ENCODE peak calls at places on chromosomes 13 and 19, in eight cellular contexts. One of them, this sample, is unnamed.
A peak's percentile ranks its signal among the peaks of the same experiment; 100 is the strongest.

GRCh38 chr13:76813874-76814273 is 72.3 kb downstream of the KCTD12 start:
- DNase-seq in stomach: peak; percentile 47
- DNase-seq in cardiac muscle cell: no peak
- DNase-seq in neural progenitor cell: no peak
- DNase-seq in PC-3: no peak
- DNase-seq in effector memory CD4-positive, alpha-beta T cell: no peak
- DNase-seq in tibial nerve: no peak
- DNase-seq in uterus: no peak
- DNase-seq in this sample: no peak

GRCh38 chr13:79631260-79631659 is 150.3 kb downstream of the NDFIP2 start:
- DNase-seq in PC-3: peak; percentile 95
- DNase-seq in uterus: no peak
- DNase-seq in effector memory CD4-positive, alpha-beta T cell: no peak
- DNase-seq in stomach: no peak
- DNase-seq in neural progenitor cell: no peak
- DNase-seq in tibial nerve: no peak
- DNase-seq in cardiac muscle cell: no peak
- DNase-seq in this sample: no peak

GRCh38 chr19:40278361-40279045 is 6.6 kb downstream of the AKT2 start:
- DNase-seq in cardiac muscle cell: no peak
- DNase-seq in PC-3: no peak
- DNase-seq in neural progenitor cell: no peak
- DNase-seq in tibial nerve: no peak
- DNase-seq in effector memory CD4-positive, alpha-beta T cell: no peak
- DNase-seq in stomach: no peak
- DNase-seq in uterus: peak; percentile 9
- DNase-seq in this sample: no peak

GRCh38 chr19:33458171-33458633 is 63.4 kb downstream of the PEPD start:
- DNase-seq in neural progenitor cell: no peak
- DNase-seq in PC-3: no peak
- DNase-seq in stomach: no peak
- DNase-seq in cardiac muscle cell: no peak
- DNase-seq in effector memory CD4-positive, alpha-beta T cell: no peak
- DNase-seq in uterus: no peak
- DNase-seq in tibial nerve: no peak
- DNase-seq in this sample: no peak

GRCh38 chr19:20664917-20665781 is 3.8 kb upstream of the ZNF626 start:
- DNase-seq in stomach: no peak
- DNase-seq in effector memory CD4-positive, alpha-beta T cell: no peak
- DNase-seq in tibial nerve: no peak
- DNase-seq in cardiac muscle cell: peak; percentile 29
- DNase-seq in uterus: no peak
- DNase-seq in neural progenitor cell: peak; percentile 89
- DNase-seq in PC-3: no peak
- DNase-seq in this sample: no peak

GRCh38 chr19:54464044-54464623 is 556 bp upstream of the LENG9 start:
- DNase-seq in effector memory CD4-positive, alpha-beta T cell: peak; percentile 83
- DNase-seq in neural progenitor cell: peak; percentile 97
- DNase-seq in stomach: peak; percentile 99
- DNase-seq in tibial nerve: peak; percentile 72
- DNase-seq in cardiac muscle cell: peak; percentile 99
- DNase-seq in uterus: peak; percentile 81
- DNase-seq in PC-3: peak; percentile 97
- DNase-seq in this sample: peak; percentile 97

GRCh38 chr13:28716511-28716910 is 2.3 kb downstream of the SLC46A3 start:
- DNase-seq in cardiac muscle cell: no peak
- DNase-seq in neural progenitor cell: no peak
- DNase-seq in PC-3: peak; percentile 79
- DNase-seq in uterus: peak; percentile 76
- DNase-seq in stomach: no peak
- DNase-seq in effector memory CD4-positive, alpha-beta T cell: no peak
- DNase-seq in tibial nerve: no peak
- DNase-seq in this sample: peak; percentile 69

GRCh38 chr19:35100588-35101533 is 14.8 kb upstream of the FXYD3 start:
- DNase-seq in neural progenitor cell: no peak
- DNase-seq in cardiac muscle cell: no peak
- DNase-seq in stomach: no peak
- DNase-seq in effector memory CD4-positive, alpha-beta T cell: no peak
- DNase-seq in PC-3: no peak
- DNase-seq in uterus: no peak
- DNase-seq in tibial nerve: no peak
- DNase-seq in this sample: no peak

GRCh38 chr13:36130168-36130541 is 1.0 kb downstream of the DCLK1 start:
- DNase-seq in stomach: no peak
- DNase-seq in effector memory CD4-positive, alpha-beta T cell: no peak
- DNase-seq in neural progenitor cell: no peak
- DNase-seq in uterus: no peak
- DNase-seq in tibial nerve: no peak
- DNase-seq in PC-3: no peak
- DNase-seq in cardiac muscle cell: no peak
- DNase-seq in this sample: no peak

GRCh38 chr13:113448885-113449692 is 4.2 kb downstream of the ADPRHL1 start:
- DNase-seq in neural progenitor cell: no peak
- DNase-seq in stomach: peak; percentile 86
- DNase-seq in effector memory CD4-positive, alpha-beta T cell: peak; percentile 21
- DNase-seq in tibial nerve: peak; percentile 28
- DNase-seq in uterus: peak; percentile 46
- DNase-seq in cardiac muscle cell: no peak
- DNase-seq in PC-3: peak; percentile 93
- DNase-seq in this sample: peak; percentile 77

GRCh38 chr19:10069046-10069445 is 17.1 kb upstream of the SHFL start:
- DNase-seq in tibial nerve: no peak
- DNase-seq in effector memory CD4-positive, alpha-beta T cell: no peak
- DNase-seq in uterus: no peak
- DNase-seq in stomach: no peak
- DNase-seq in PC-3: peak; percentile 20
- DNase-seq in cardiac muscle cell: no peak
- DNase-seq in neural progenitor cell: no peak
- DNase-seq in this sample: no peak

GRCh38 chr13:97568850-97569249 is 134.9 kb downstream of the RAP2A start:
- DNase-seq in uterus: no peak
- DNase-seq in tibial nerve: no peak
- DNase-seq in neural progenitor cell: peak; percentile 20
- DNase-seq in stomach: peak; percentile 34
- DNase-seq in effector memory CD4-positive, alpha-beta T cell: no peak
- DNase-seq in cardiac muscle cell: no peak
- DNase-seq in PC-3: peak; percentile 6
- DNase-seq in this sample: no peak

GRCh38 chr19:44625531-44626066 is 12.2 kb downstream of the IGSF23 start:
- DNase-seq in tibial nerve: no peak
- DNase-seq in effector memory CD4-positive, alpha-beta T cell: no peak
- DNase-seq in cardiac muscle cell: no peak
- DNase-seq in stomach: no peak
- DNase-seq in PC-3: peak; percentile 31
- DNase-seq in neural progenitor cell: no peak
- DNase-seq in uterus: no peak
- DNase-seq in this sample: no peak

GRCh38 chr19:1151917-1152601 is 22.0 kb downstream of the SBNO2 start:
- DNase-seq in cardiac muscle cell: no peak
- DNase-seq in stomach: no peak
- DNase-seq in tibial nerve: no peak
- DNase-seq in effector memory CD4-positive, alpha-beta T cell: no peak
- DNase-seq in PC-3: no peak
- DNase-seq in neural progenitor cell: no peak
- DNase-seq in uterus: peak; percentile 73
- DNase-seq in this sample: no peak

GRCh38 chr13:50543767-50544166 is 299.7 kb downstream of the DLEU7 start:
- DNase-seq in effector memory CD4-positive, alpha-beta T cell: no peak
- DNase-seq in stomach: no peak
- DNase-seq in uterus: no peak
- DNase-seq in cardiac muscle cell: no peak
- DNase-seq in PC-3: peak; percentile 48
- DNase-seq in tibial nerve: no peak
- DNase-seq in neural progenitor cell: peak; percentile 26
- DNase-seq in this sample: no peak

GRCh38 chr19:2726904-2727639 is 5.9 kb upstream of the DIRAS1 start:
- DNase-seq in uterus: no peak
- DNase-seq in neural progenitor cell: peak; percentile 24
- DNase-seq in cardiac muscle cell: peak; percentile 30
- DNase-seq in tibial nerve: no peak
- DNase-seq in PC-3: peak; percentile 35
- DNase-seq in effector memory CD4-positive, alpha-beta T cell: no peak
- DNase-seq in stomach: no peak
- DNase-seq in this sample: no peak

GRCh38 chr13:113764793-113765190 is 5.8 kb downstream of the TMEM255B start:
- DNase-seq in effector memory CD4-positive, alpha-beta T cell: no peak
- DNase-seq in PC-3: no peak
- DNase-seq in cardiac muscle cell: no peak
- DNase-seq in uterus: no peak
- DNase-seq in tibial nerve: no peak
- DNase-seq in stomach: no peak
- DNase-seq in neural progenitor cell: no peak
- DNase-seq in this sample: no peak

GRCh38 chr13:39037410-39037879 is 444 bp downstream of the PROSER1 start:
- DNase-seq in tibial nerve: no peak
- DNase-seq in PC-3: no peak
- DNase-seq in uterus: no peak
- DNase-seq in neural progenitor cell: no peak
- DNase-seq in effector memory CD4-positive, alpha-beta T cell: no peak
- DNase-seq in stomach: no peak
- DNase-seq in cardiac muscle cell: no peak
- DNase-seq in this sample: peak; percentile 54

GRCh38 chr19:47506459-47506858 is 8.4 kb downstream of the NAPA start:
- DNase-seq in stomach: no peak
- DNase-seq in PC-3: no peak
- DNase-seq in neural progenitor cell: no peak
- DNase-seq in tibial nerve: no peak
- DNase-seq in effector memory CD4-positive, alpha-beta T cell: no peak
- DNase-seq in uterus: no peak
- DNase-seq in cardiac muscle cell: no peak
- DNase-seq in this sample: no peak

GRCh38 chr19:9791552-9792181 is 23.1 kb upstream of the ZNF846 start:
- DNase-seq in PC-3: peak; percentile 93
- DNase-seq in tibial nerve: peak; percentile 98
- DNase-seq in stomach: peak; percentile 97
- DNase-seq in cardiac muscle cell: peak; percentile 98
- DNase-seq in effector memory CD4-positive, alpha-beta T cell: peak; percentile 92
- DNase-seq in neural progenitor cell: peak; percentile 99
- DNase-seq in uterus: peak; percentile 100
- DNase-seq in this sample: peak; percentile 96

GRCh38 chr13:20796791-20797513 is 23.2 kb upstream of the EEF1AKMT1 start:
- DNase-seq in uterus: no peak
- DNase-seq in PC-3: peak; percentile 31
- DNase-seq in stomach: no peak
- DNase-seq in tibial nerve: no peak
- DNase-seq in cardiac muscle cell: no peak
- DNase-seq in neural progenitor cell: no peak
- DNase-seq in effector memory CD4-positive, alpha-beta T cell: no peak
- DNase-seq in this sample: no peak

GRCh38 chr19:7989071-7989575 is 16.3 kb downstream of the ELAVL1 start:
- DNase-seq in uterus: no peak
- DNase-seq in effector memory CD4-positive, alpha-beta T cell: no peak
- DNase-seq in stomach: no peak
- DNase-seq in neural progenitor cell: no peak
- DNase-seq in cardiac muscle cell: no peak
- DNase-seq in PC-3: peak; percentile 84
- DNase-seq in tibial nerve: no peak
- DNase-seq in this sample: peak; percentile 49

GRCh38 chr13:44304433-44304725 is 69.2 kb upstream of the SERP2 start:
- DNase-seq in neural progenitor cell: no peak
- DNase-seq in uterus: no peak
- DNase-seq in PC-3: no peak
- DNase-seq in cardiac muscle cell: no peak
- DNase-seq in tibial nerve: no peak
- DNase-seq in effector memory CD4-positive, alpha-beta T cell: no peak
- DNase-seq in stomach: no peak
- DNase-seq in this sample: no peak

GRCh38 chr19:13066933-13067831 is 35.5 kb downstream of the LYL1 start:
- DNase-seq in neural progenitor cell: no peak
- DNase-seq in cardiac muscle cell: no peak
- DNase-seq in tibial nerve: no peak
- DNase-seq in PC-3: no peak
- DNase-seq in stomach: no peak
- DNase-seq in uterus: no peak
- DNase-seq in effector memory CD4-positive, alpha-beta T cell: no peak
- DNase-seq in this sample: no peak
- H3K4me1 ChIP-seq in neural progenitor cell: peaks cover 12% of the 10 kb centered on the region
- H3K4me1 ChIP-seq in cardiac muscle cell: peaks cover 4% of the 10 kb centered on the region
- H3K4me1 ChIP-seq in tibial nerve: peaks cover 100% of the 10 kb centered on the region
- H3K4me1 ChIP-seq in PC-3: no peaks in the 10 kb centered on the region
- H3K4me1 ChIP-seq in stomach: peaks cover 58% of the 10 kb centered on the region
- H3K4me1 ChIP-seq in uterus: peaks cover 43% of the 10 kb centered on the region
- H3K4me1 ChIP-seq in effector memory CD4-positive, alpha-beta T cell: no peaks in the 10 kb centered on the region
- H3K4me1 ChIP-seq in this sample: peaks cover 34% of the 10 kb centered on the region

GRCh38 chr19:5288347-5288739 is 52.3 kb downstream of the PTPRS start:
- DNase-seq in cardiac muscle cell: no peak
- DNase-seq in PC-3: no peak
- DNase-seq in stomach: peak; percentile 49
- DNase-seq in neural progenitor cell: no peak
- DNase-seq in effector memory CD4-positive, alpha-beta T cell: no peak
- DNase-seq in uterus: no peak
- DNase-seq in tibial nerve: no peak
- DNase-seq in this sample: no peak
- H3K4me1 ChIP-seq in cardiac muscle cell: peaks cover 4% of the 10 kb centered on the region
- H3K4me1 ChIP-seq in PC-3: peaks cover 20% of the 10 kb centered on the region
- H3K4me1 ChIP-seq in stomach: peaks cover 54% of the 10 kb centered on the region
- H3K4me1 ChIP-seq in neural progenitor cell: peaks cover 28% of the 10 kb centered on the region
- H3K4me1 ChIP-seq in effector memory CD4-positive, alpha-beta T cell: peaks cover 14% of the 10 kb centered on the region
- H3K4me1 ChIP-seq in uterus: peaks cover 4% of the 10 kb centered on the region
- H3K4me1 ChIP-seq in tibial nerve: peaks cover 81% of the 10 kb centered on the region
- H3K4me1 ChIP-seq in this sample: no peaks in the 10 kb centered on the region

GRCh38 chr13:32257649-32258048 is 57.5 kb downstream of the ZAR1L start:
- DNase-seq in stomach: no peak
- DNase-seq in PC-3: no peak
- DNase-seq in uterus: no peak
- DNase-seq in effector memory CD4-positive, alpha-beta T cell: no peak
- DNase-seq in neural progenitor cell: no peak
- DNase-seq in tibial nerve: no peak
- DNase-seq in cardiac muscle cell: no peak
- DNase-seq in this sample: no peak

GRCh38 chr13:32254416-32254815 is 60.7 kb downstream of the ZAR1L start:
- DNase-seq in uterus: no peak
- DNase-seq in stomach: no peak
- DNase-seq in neural progenitor cell: no peak
- DNase-seq in PC-3: no peak
- DNase-seq in cardiac muscle cell: no peak
- DNase-seq in tibial nerve: no peak
- DNase-seq in effector memory CD4-positive, alpha-beta T cell: no peak
- DNase-seq in this sample: no peak

GRCh38 chr13:32254916-32255743 is 60.0 kb downstream of the ZAR1L start:
- DNase-seq in cardiac muscle cell: no peak
- DNase-seq in uterus: no peak
- DNase-seq in tibial nerve: no peak
- DNase-seq in PC-3: peak; percentile 45
- DNase-seq in stomach: no peak
- DNase-seq in effector memory CD4-positive, alpha-beta T cell: no peak
- DNase-seq in neural progenitor cell: no peak
- DNase-seq in this sample: no peak

GRCh38 chr13:32255744-32256120 is 59.4 kb downstream of the ZAR1L start:
- DNase-seq in cardiac muscle cell: no peak
- DNase-seq in neural progenitor cell: no peak
- DNase-seq in uterus: no peak
- DNase-seq in effector memory CD4-positive, alpha-beta T cell: no peak
- DNase-seq in tibial nerve: no peak
- DNase-seq in PC-3: peak; percentile 22
- DNase-seq in stomach: no peak
- DNase-seq in this sample: no peak

GRCh38 chr13:32256243-32256642 is 58.9 kb downstream of the ZAR1L start:
- DNase-seq in cardiac muscle cell: no peak
- DNase-seq in effector memory CD4-positive, alpha-beta T cell: no peak
- DNase-seq in uterus: no peak
- DNase-seq in tibial nerve: no peak
- DNase-seq in PC-3: no peak
- DNase-seq in neural progenitor cell: no peak
- DNase-seq in stomach: no peak
- DNase-seq in this sample: no peak
- H3K4me1 ChIP-seq in cardiac muscle cell: peaks cover 11% of the 10 kb centered on the region
- H3K4me1 ChIP-seq in effector memory CD4-positive, alpha-beta T cell: no peaks in the 10 kb centered on the region
- H3K4me1 ChIP-seq in uterus: no peaks in the 10 kb centered on the region
- H3K4me1 ChIP-seq in tibial nerve: peaks cover 11% of the 10 kb centered on the region
- H3K4me1 ChIP-seq in PC-3: peaks cover 26% of the 10 kb centered on the region
- H3K4me1 ChIP-seq in neural progenitor cell: no peaks in the 10 kb centered on the region
- H3K4me1 ChIP-seq in stomach: peaks cover 14% of the 10 kb centered on the region
- H3K4me1 ChIP-seq in this sample: peaks cover 19% of the 10 kb centered on the region

GRCh38 chr13:30446122-30446500 is 19.6 kb downstream of the HMGB1 start:
- DNase-seq in tibial nerve: no peak
- DNase-seq in stomach: no peak
- DNase-seq in neural progenitor cell: peak; percentile 40
- DNase-seq in uterus: no peak
- DNase-seq in cardiac muscle cell: no peak
- DNase-seq in PC-3: no peak
- DNase-seq in effector memory CD4-positive, alpha-beta T cell: no peak
- DNase-seq in this sample: no peak
- H3K4me1 ChIP-seq in tibial nerve: peaks cover 16% of the 10 kb centered on the region
- H3K4me1 ChIP-seq in stomach: peaks cover 14% of the 10 kb centered on the region
- H3K4me1 ChIP-seq in neural progenitor cell: peaks cover 12% of the 10 kb centered on the region
- H3K4me1 ChIP-seq in uterus: no peaks in the 10 kb centered on the region
- H3K4me1 ChIP-seq in cardiac muscle cell: no peaks in the 10 kb centered on the region
- H3K4me1 ChIP-seq in PC-3: no peaks in the 10 kb centered on the region
- H3K4me1 ChIP-seq in effector memory CD4-positive, alpha-beta T cell: no peaks in the 10 kb centered on the region
- H3K4me1 ChIP-seq in this sample: no peaks in the 10 kb centered on the region